ENCODE peak calls at places on chromosomes 2 and 18, in nine cellular contexts. K, Z, P, H, W, F, B, A and D are unnamed samples. For H3K27me3, the result is how much of the 10 kb centered on the place peaks cover.

GRCh38 chr2:241041557-241042158 is 43.2 kb downstream of the SNED1 start:
- DNase-seq in K (no peak), Z (peak), P (no peak), H (no peak), W (no peak), F (no peak), B (no peak), A (no peak), D (no peak)

GRCh38 chr2:86704482-86704971 is 15.6 kb upstream of the RMND5A start:
- DNase-seq in K (no peak), Z (no peak), P (peak), H (peak), W (no peak), F (no peak), B (no peak), A (peak), D (peak)

GRCh38 chr2:169768262-169768995 is 30.2 kb upstream of the SSB start:
- DNase-seq in K (no peak), Z (peak), P (no peak), H (no peak), W (peak), F (no peak), B (peak), A (peak), D (no peak)

GRCh38 chr18:49565656-49566055 is 3.8 kb downstream of the LIPG start:
- DNase-seq in K (no peak), Z (no peak), P (peak), H (peak), W (no peak), F (no peak), B (no peak), A (peak), D (no peak)

GRCh38 chr18:44700652-44701051 is 20.0 kb downstream of the SETBP1 start:
- DNase-seq in K (no peak), Z (peak), P (peak), H (no peak), W (no peak), F (no peak), B (no peak), A (peak), D (no peak)

GRCh38 chr18:67864677-67865340 is 348.3 kb upstream of the DSEL start:
- DNase-seq in K (no peak), Z (no peak), P (no peak), H (peak), W (no peak), F (no peak), B (no peak), A (peak), D (no peak)

GRCh38 chr2:232242316-232242715 is 136.2 kb upstream of the ALPP start:
- DNase-seq in K (no peak), Z (no peak), P (no peak), H (no peak), W (no peak), F (no peak), B (no peak), A (no peak), D (no peak)

GRCh38 chr2:104321800-104322164 is 532.1 kb upstream of the POU3F3 start:
- DNase-seq in K (no peak), Z (no peak), P (no peak), H (no peak), W (no peak), F (no peak), B (no peak), A (no peak), D (peak)

GRCh38 chr2:174546519-174547506 is 50.8 kb downstream of the WIPF1 start:
- DNase-seq in K (peak), Z (no peak), P (no peak), H (peak), W (no peak), F (no peak), B (no peak), A (peak), D (peak)

GRCh38 chr2:131152065-131152464 is 46.9 kb downstream of the PLEKHB2 start:
- DNase-seq in K (no peak), Z (no peak), P (no peak), H (no peak), W (no peak), F (no peak), B (no peak), A (no peak), D (no peak)

GRCh38 chr2:72254831-72255447 is 107.3 kb upstream of the CYP26B1 start:
- DNase-seq in K (no peak), Z (no peak), P (no peak), H (no peak), W (no peak), F (no peak), B (no peak), A (no peak), D (no peak)

GRCh38 chr18:44896817-44897216 is 216.1 kb downstream of the SETBP1 start:
- DNase-seq in K (no peak), Z (no peak), P (no peak), H (no peak), W (no peak), F (no peak), B (no peak), A (no peak), D (no peak)

GRCh38 chr2:205686231-205687017 is 4.1 kb downstream of the NRP2 start:
- DNase-seq in K (peak), Z (no peak), P (no peak), H (peak), W (no peak), F (no peak), B (no peak), A (peak), D (no peak)

GRCh38 chr18:7856733-7857132 is 289.6 kb downstream of the PTPRM start:
- DNase-seq in K (no peak), Z (no peak), P (no peak), H (peak), W (no peak), F (no peak), B (no peak), A (peak), D (no peak)
- H3K27me3 ChIP-seq in K (under half), Z (under half), P (under half), H (under half), W (under half), F (under half), B (under half), A (under half), D (under half)

GRCh38 chr18:57432765-57433400 is 2.3 kb upstream of the ONECUT2 start:
- DNase-seq in K (no peak), Z (no peak), P (no peak), H (no peak), W (no peak), F (no peak), B (no peak), A (no peak), D (no peak)
- H3K27me3 ChIP-seq in K (half or more), Z (under half), P (half or more), H (half or more), W (half or more), F (half or more), B (under half), A (half or more), D (half or more)

GRCh38 chr2:75482398-75482797 is 78.3 kb downstream of the EVA1A start:
- DNase-seq in K (no peak), Z (no peak), P (no peak), H (no peak), W (no peak), F (no peak), B (no peak), A (no peak), D (no peak)
- H3K27me3 ChIP-seq in K (under half), Z (under half), P (under half), H (under half), W (under half), F (under half), B (under half), A (under half), D (under half)

GRCh38 chr2:76930076-76930734 is 592.0 kb downstream of the LRRTM4 start:
- DNase-seq in K (no peak), Z (no peak), P (no peak), H (no peak), W (no peak), F (no peak), B (no peak), A (no peak), D (no peak)
- H3K27me3 ChIP-seq in K (under half), Z (under half), P (under half), H (under half), W (under half), F (under half), B (under half), A (under half), D (under half)

GRCh38 chr2:201837391-201837790 is 31.1 kb downstream of the CDK15 start:
- DNase-seq in K (no peak), Z (no peak), P (no peak), H (no peak), W (no peak), F (no peak), B (no peak), A (no peak), D (no peak)
- H3K27me3 ChIP-seq in K (under half), Z (under half), P (under half), H (under half), W (under half), F (under half), B (under half), A (under half), D (under half)

DNA sequence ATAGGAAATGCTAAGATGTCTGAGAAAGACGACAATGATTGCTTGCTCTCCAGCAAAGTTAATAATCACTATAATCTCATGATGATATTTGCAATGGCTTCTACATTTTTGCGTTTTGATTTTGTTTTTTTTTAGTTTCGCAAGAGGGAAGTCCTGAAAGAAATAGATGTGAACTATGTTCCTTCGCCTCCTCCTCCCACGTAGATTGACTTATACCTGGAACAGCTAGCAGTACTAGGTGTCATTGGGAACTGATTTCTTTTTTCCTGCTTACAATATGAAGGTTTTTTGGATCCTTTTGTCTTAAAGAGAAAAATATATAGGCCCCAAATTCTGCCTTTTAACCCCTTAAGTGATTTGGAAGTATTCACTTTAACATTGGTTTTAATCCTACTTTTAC is 26.7 kb downstream of the ITPRID2 start:
- DNase-seq in K (no peak), Z (no peak), P (no peak), H (no peak), W (no peak), F (no peak), B (no peak), A (no peak), D (no peak)
- H3K27me3 ChIP-seq in K (under half), Z (under half), P (under half), H (under half), W (under half), F (under half), B (under half), A (under half), D (under half)

GRCh38 chr2:118853647-118854367 is 6.4 kb upstream of the EN1 start:
- DNase-seq in K (no peak), Z (no peak), P (no peak), H (no peak), W (no peak), F (no peak), B (no peak), A (no peak), D (no peak)

GRCh38 chr2:118855451-118856279 is 8.2 kb upstream of the EN1 start:
- DNase-seq in K (peak), Z (peak), P (peak), H (peak), W (peak), F (peak), B (peak), A (peak), D (peak)

GRCh38 chr2:118853129-118853640 is 5.7 kb upstream of the EN1 start:
- DNase-seq in K (no peak), Z (no peak), P (no peak), H (no peak), W (no peak), F (no peak), B (no peak), A (no peak), D (no peak)

GRCh38 chr2:118856330-118856977 is 9.0 kb upstream of the EN1 start:
- DNase-seq in K (no peak), Z (no peak), P (no peak), H (no peak), W (no peak), F (no peak), B (no peak), A (no peak), D (no peak)

DNA sequence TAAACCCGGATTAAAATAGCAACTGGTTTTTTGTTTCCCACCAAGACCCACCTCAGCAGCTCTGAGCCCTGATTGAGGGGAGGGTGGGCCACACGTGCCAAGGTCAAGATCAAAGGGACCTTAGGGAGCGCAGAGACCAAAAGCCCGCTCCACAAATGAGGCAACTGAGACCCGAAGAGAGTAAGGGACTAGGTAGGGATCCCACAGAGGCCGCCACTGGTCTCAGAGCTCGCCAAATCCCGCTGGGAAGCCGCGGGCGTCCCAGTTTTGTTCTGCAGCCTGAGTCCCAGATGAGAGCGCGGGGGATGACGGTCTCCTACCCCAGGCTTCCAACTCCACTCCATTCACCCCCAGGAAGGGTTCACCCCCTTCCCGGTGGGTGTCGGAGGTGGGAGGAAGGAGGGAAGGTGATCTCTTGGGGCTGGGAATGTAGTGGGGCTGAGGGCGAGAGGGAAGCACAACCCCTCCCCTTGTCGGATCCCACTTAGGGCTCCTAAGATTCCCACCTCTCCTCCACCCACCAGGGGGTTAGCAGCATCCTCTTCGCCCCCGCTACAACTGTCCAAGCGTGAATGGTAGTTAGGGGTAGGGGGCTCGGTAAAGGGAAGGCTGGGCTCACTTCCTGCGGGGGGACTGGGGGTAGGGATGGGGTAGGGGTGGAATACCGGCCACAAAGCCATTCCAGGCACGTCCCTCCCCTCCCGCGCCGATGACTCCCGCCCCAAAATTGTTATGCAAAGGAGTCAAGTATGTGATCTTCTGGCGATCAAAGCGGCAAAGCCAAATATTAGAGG is 7.3 kb upstream of the EN1 start:
- DNase-seq in K (no peak), Z (no peak), P (no peak), H (no peak), W (no peak), F (no peak), B (no peak), A (no peak), D (no peak)
- H3K27me3 ChIP-seq in K (half or more), Z (under half), P (half or more), H (half or more), W (half or more), F (half or more), B (under half), A (under half), D (half or more)

GRCh38 chr2:80322337-80322920 is 17.9 kb upstream of the LRRTM1 start:
- DNase-seq in K (no peak), Z (no peak), P (no peak), H (no peak), W (no peak), F (no peak), B (no peak), A (no peak), D (no peak)
- H3K27me3 ChIP-seq in K (under half), Z (under half), P (under half), H (under half), W (under half), F (under half), B (under half), A (under half), D (under half)

DNA sequence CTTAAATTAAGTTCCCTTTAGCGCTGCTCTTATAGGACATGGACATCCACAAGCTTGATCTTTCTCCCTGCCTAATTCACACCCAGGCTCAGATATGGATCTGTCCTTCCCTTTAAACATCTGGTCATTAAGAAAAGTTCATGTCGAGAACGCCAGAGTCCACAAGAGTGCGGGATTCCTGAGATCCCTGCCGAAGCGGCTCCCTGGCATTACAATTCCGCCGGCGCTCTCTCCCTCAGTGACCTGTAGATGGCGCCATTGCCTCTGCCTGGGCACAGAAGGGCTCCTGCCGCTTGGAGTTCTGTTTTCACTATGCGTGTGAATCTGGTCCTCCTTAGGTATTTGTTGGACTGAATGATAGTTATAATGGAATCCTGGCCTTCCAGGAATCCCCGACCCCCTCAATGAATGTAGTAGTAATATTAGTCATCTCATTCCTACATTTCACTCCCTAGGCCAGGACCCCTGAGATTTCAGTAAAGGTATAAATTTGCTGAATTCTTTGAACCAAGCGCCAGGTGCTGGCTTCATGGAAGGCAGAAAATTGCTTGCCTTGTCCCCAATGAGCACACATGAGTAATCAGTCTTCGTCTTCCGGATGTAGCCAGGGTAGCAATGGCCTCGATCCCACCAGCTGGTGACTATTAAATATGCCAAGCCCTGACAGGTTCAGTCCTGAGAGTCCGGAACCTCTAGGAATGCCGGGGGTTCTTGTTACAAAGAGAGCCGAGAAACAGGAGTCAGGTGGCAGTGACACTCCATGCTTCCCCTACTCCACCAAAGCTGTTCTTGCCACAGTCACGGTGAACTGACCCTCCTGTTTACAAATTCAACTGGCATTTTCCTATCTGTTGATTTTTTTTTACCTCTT is 26.4 kb upstream of the CD207 start:
- DNase-seq in K (peak), Z (peak), P (peak), H (peak), W (peak), F (peak), B (peak), A (peak), D (peak)
- H3K27me3 ChIP-seq in K (under half), Z (under half), P (under half), H (under half), W (under half), F (under half), B (under half), A (half or more), D (under half)